ENCODE peak calls at places on chromosomes 3 and 15, in nine cellular contexts. One of them, this sample, is unnamed.

GRCh38 chr3:116150655-116151054 is 294.6 kb downstream of the LSAMP start:
- DNase-seq in GM23338: no peak
- DNase-seq in A549: no peak
- DNase-seq in AG04450: no peak
- DNase-seq in adrenal gland: no peak
- DNase-seq in ovary: no peak
- DNase-seq in heart left ventricle: no peak
- DNase-seq in vagina: no peak
- DNase-seq in HL-60: no peak
- DNase-seq in this sample: no peak

GRCh38 chr3:72255736-72256559 is 471.0 kb upstream of the PROK2 start:
- DNase-seq in HL-60: no peak
- DNase-seq in vagina: no peak
- DNase-seq in AG04450: no peak
- DNase-seq in ovary: no peak
- DNase-seq in GM23338: peak
- DNase-seq in heart left ventricle: peak
- DNase-seq in A549: no peak
- DNase-seq in adrenal gland: no peak
- DNase-seq in this sample: no peak

GRCh38 chr3:41580274-41580959 is 381.1 kb downstream of the CTNNB1 start:
- DNase-seq in ovary: no peak
- DNase-seq in AG04450: no peak
- DNase-seq in HL-60: no peak
- DNase-seq in GM23338: peak
- DNase-seq in vagina: no peak
- DNase-seq in adrenal gland: no peak
- DNase-seq in A549: no peak
- DNase-seq in heart left ventricle: no peak
- DNase-seq in this sample: no peak

GRCh38 chr3:161851941-161852566 is 355.4 kb downstream of the OTOL1 start:
- DNase-seq in vagina: no peak
- DNase-seq in heart left ventricle: no peak
- DNase-seq in adrenal gland: peak
- DNase-seq in AG04450: peak
- DNase-seq in HL-60: peak
- DNase-seq in ovary: no peak
- DNase-seq in A549: peak
- DNase-seq in GM23338: peak
- DNase-seq in this sample: no peak

GRCh38 chr3:100129944-100130343 is 15.6 kb upstream of the FILIP1L start:
- DNase-seq in vagina: no peak
- DNase-seq in HL-60: peak
- DNase-seq in GM23338: no peak
- DNase-seq in ovary: no peak
- DNase-seq in AG04450: no peak
- DNase-seq in adrenal gland: no peak
- DNase-seq in A549: no peak
- DNase-seq in heart left ventricle: no peak
- DNase-seq in this sample: no peak

GRCh38 chr3:46022909-46023785 is 4.1 kb downstream of the XCR1 start:
- DNase-seq in adrenal gland: no peak
- DNase-seq in HL-60: no peak
- DNase-seq in GM23338: no peak
- DNase-seq in A549: no peak
- DNase-seq in ovary: no peak
- DNase-seq in heart left ventricle: no peak
- DNase-seq in AG04450: no peak
- DNase-seq in vagina: no peak
- DNase-seq in this sample: no peak

GRCh38 chr3:73351423-73352071 is 273.2 kb downstream of the PDZRN3 start:
- DNase-seq in HL-60: no peak
- DNase-seq in vagina: no peak
- DNase-seq in adrenal gland: no peak
- DNase-seq in heart left ventricle: peak
- DNase-seq in A549: no peak
- DNase-seq in ovary: no peak
- DNase-seq in AG04450: no peak
- DNase-seq in GM23338: no peak
- DNase-seq in this sample: no peak

GRCh38 chr15:35013370-35013769 is 25.3 kb upstream of the ZNF770 start:
- DNase-seq in A549: no peak
- DNase-seq in AG04450: no peak
- DNase-seq in GM23338: no peak
- DNase-seq in adrenal gland: no peak
- DNase-seq in heart left ventricle: no peak
- DNase-seq in HL-60: no peak
- DNase-seq in vagina: no peak
- DNase-seq in ovary: no peak
- DNase-seq in this sample: no peak

GRCh38 chr3:146044046-146044445 is 116.9 kb downstream of the PLOD2 start:
- DNase-seq in HL-60: no peak
- DNase-seq in heart left ventricle: no peak
- DNase-seq in A549: no peak
- DNase-seq in GM23338: no peak
- DNase-seq in AG04450: no peak
- DNase-seq in adrenal gland: no peak
- DNase-seq in vagina: no peak
- DNase-seq in ovary: no peak
- DNase-seq in this sample: peak

GRCh38 chr15:90233701-90234518 is at the start of the genes CIB1 and GDPGP1:
- DNase-seq in A549: peak
- DNase-seq in heart left ventricle: peak
- DNase-seq in GM23338: peak
- DNase-seq in adrenal gland: peak
- DNase-seq in vagina: peak
- DNase-seq in AG04450: peak
- DNase-seq in HL-60: peak
- DNase-seq in ovary: peak
- DNase-seq in this sample: peak

GRCh38 chr3:94360982-94361381 is 298.1 kb downstream of the NSUN3 start:
- DNase-seq in vagina: no peak
- DNase-seq in heart left ventricle: peak
- DNase-seq in AG04450: no peak
- DNase-seq in GM23338: no peak
- DNase-seq in ovary: peak
- DNase-seq in adrenal gland: no peak
- DNase-seq in HL-60: no peak
- DNase-seq in A549: no peak
- DNase-seq in this sample: no peak

GRCh38 chr3:13655074-13655913 is 106.4 kb downstream of the FBLN2 start:
- DNase-seq in AG04450: no peak
- DNase-seq in A549: peak
- DNase-seq in heart left ventricle: peak
- DNase-seq in ovary: no peak
- DNase-seq in GM23338: peak
- DNase-seq in adrenal gland: no peak
- DNase-seq in HL-60: no peak
- DNase-seq in vagina: no peak
- DNase-seq in this sample: no peak

GRCh38 chr3:52787672-52788625 is 6.6 kb upstream of the ITIH3 start:
- DNase-seq in GM23338: no peak
- DNase-seq in ovary: no peak
- DNase-seq in AG04450: no peak
- DNase-seq in A549: no peak
- DNase-seq in heart left ventricle: no peak
- DNase-seq in HL-60: no peak
- DNase-seq in vagina: no peak
- DNase-seq in adrenal gland: peak
- DNase-seq in this sample: no peak

GRCh38 chr3:100254168-100254777 is 6.5 kb upstream of the TBC1D23 start:
- DNase-seq in heart left ventricle: peak
- DNase-seq in A549: peak
- DNase-seq in ovary: peak
- DNase-seq in HL-60: peak
- DNase-seq in adrenal gland: peak
- DNase-seq in vagina: no peak
- DNase-seq in AG04450: peak
- DNase-seq in GM23338: peak
- DNase-seq in this sample: no peak

GRCh38 chr3:189824629-189825312 is 193.6 kb downstream of the TP63 start:
- DNase-seq in adrenal gland: no peak
- DNase-seq in HL-60: no peak
- DNase-seq in heart left ventricle: no peak
- DNase-seq in AG04450: peak
- DNase-seq in GM23338: no peak
- DNase-seq in vagina: no peak
- DNase-seq in A549: peak
- DNase-seq in ovary: no peak
- DNase-seq in this sample: peak

GRCh38 chr15:66025972-66026371 is 156.7 kb downstream of the RAB11A start:
- DNase-seq in HL-60: no peak
- DNase-seq in ovary: no peak
- DNase-seq in AG04450: no peak
- DNase-seq in adrenal gland: no peak
- DNase-seq in heart left ventricle: no peak
- DNase-seq in GM23338: peak
- DNase-seq in vagina: no peak
- DNase-seq in A549: no peak
- DNase-seq in this sample: no peak

DNA sequence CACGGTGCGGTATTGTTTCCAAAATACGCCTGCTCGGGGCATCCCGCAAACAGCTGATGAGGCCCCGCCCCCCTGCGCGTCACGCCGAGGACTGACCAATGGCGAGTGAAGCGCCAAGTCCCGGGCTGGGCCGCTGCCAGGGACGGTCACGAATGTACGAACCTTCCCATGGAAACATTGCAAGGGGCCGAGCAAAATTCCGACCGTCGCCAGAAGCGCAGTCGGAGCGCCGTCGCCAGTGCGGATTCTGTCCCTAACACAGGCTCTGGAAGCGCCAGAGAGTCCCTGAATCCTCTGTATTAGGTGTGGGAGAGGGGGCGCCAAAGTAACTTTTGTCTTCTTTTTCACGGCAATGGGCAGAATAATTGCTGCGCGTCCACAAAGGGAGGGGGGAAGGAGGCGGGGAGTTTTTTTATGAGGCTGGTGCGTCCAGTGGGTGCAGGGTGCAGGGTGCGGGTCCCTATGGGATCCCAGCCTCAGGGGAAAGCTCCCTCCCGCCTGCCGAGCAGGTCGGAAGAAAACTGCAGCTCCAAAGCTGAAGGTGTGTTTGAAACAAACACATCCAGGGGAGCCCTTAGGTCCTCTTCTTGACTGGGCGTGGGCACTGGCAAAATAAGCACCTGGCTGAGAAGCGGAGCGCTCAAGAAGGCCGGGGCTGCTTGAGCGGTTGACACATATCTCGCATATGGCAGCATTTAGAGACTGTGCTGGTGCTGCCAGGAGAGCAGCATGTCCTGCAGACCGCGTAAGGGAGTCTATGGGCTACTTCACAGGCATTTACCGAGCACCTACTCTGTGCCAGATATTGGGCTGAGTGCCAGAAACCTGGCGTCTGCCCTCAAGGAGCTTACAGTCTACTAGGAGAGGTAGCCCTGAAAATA is at the start of gene BMF:
- DNase-seq in ovary: peak
- DNase-seq in AG04450: peak
- DNase-seq in heart left ventricle: peak
- DNase-seq in adrenal gland: peak
- DNase-seq in HL-60: peak
- DNase-seq in GM23338: peak
- DNase-seq in vagina: peak
- DNase-seq in A549: peak
- DNase-seq in this sample: peak
- TF ChIP-seq CTCF in ovary: no peak
- TF ChIP-seq CTCF in AG04450: peak
- TF ChIP-seq CTCF in heart left ventricle: peak
- TF ChIP-seq CTCF in adrenal gland: peak
- TF ChIP-seq CTCF in HL-60: no peak
- TF ChIP-seq CTCF in GM23338: peak
- TF ChIP-seq CTCF in vagina: no peak
- TF ChIP-seq CTCF in A549: peak
- TF ChIP-seq CTCF in this sample: peak

DNA sequence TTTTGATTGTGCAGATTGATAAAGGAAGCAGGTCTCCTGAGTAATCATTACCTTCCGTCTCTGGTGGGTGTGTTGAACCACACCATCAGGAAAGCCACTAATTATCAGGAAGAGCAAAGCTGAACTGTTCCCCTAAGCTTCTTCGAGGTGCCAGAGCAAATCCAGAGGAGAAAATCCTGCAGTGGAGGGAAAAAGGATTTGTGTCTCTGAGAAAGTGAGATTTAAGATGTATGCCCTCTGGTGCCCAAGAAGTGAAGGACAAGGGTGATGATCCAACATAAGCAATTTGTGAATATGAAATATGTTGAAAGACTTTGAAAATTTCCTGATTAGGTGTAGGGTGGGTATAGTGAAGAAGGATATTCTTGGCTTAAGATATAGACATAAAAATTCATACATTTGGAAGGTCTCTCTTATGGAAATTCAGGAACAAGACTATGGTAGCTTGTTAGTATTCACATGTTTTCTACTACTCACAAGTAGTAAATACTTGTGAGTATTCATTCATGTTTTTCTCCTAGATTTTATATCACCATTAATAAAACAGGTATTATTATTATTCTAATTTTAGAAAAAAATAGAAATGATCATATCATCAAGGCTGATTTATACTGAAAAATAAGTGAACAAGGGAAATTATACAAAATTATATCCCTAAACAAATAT is 34.8 kb downstream of the COMMD2 start:
- DNase-seq in HL-60: peak
- DNase-seq in ovary: peak
- DNase-seq in GM23338: peak
- DNase-seq in AG04450: peak
- DNase-seq in heart left ventricle: peak
- DNase-seq in vagina: no peak
- DNase-seq in adrenal gland: peak
- DNase-seq in A549: peak
- DNase-seq in this sample: peak
- H3K4me3 ChIP-seq in HL-60: no peak
- H3K4me3 ChIP-seq in ovary: no peak
- H3K4me3 ChIP-seq in GM23338: no peak
- H3K4me3 ChIP-seq in AG04450: no peak
- H3K4me3 ChIP-seq in heart left ventricle: peak
- H3K4me3 ChIP-seq in vagina: no peak
- H3K4me3 ChIP-seq in adrenal gland: no peak
- H3K4me3 ChIP-seq in A549: no peak
- H3K4me3 ChIP-seq in this sample: no peak

GRCh38 chr15:96440978-96441377 is 110.5 kb downstream of the NR2F2 start:
- DNase-seq in ovary: no peak
- DNase-seq in adrenal gland: no peak
- DNase-seq in vagina: no peak
- DNase-seq in AG04450: no peak
- DNase-seq in heart left ventricle: no peak
- DNase-seq in A549: no peak
- DNase-seq in HL-60: no peak
- DNase-seq in GM23338: no peak
- DNase-seq in this sample: no peak
- TF ChIP-seq CTCF in ovary: no peak
- TF ChIP-seq CTCF in adrenal gland: no peak
- TF ChIP-seq CTCF in vagina: no peak
- TF ChIP-seq CTCF in AG04450: no peak
- TF ChIP-seq CTCF in heart left ventricle: no peak
- TF ChIP-seq CTCF in A549: no peak
- TF ChIP-seq CTCF in HL-60: no peak
- TF ChIP-seq CTCF in GM23338: no peak
- TF ChIP-seq CTCF in this sample: no peak

GRCh38 chr3:142596726-142597088 is 514 bp downstream of the PLS1 start:
- DNase-seq in AG04450: no peak
- DNase-seq in adrenal gland: no peak
- DNase-seq in GM23338: no peak
- DNase-seq in heart left ventricle: no peak
- DNase-seq in HL-60: no peak
- DNase-seq in A549: no peak
- DNase-seq in vagina: no peak
- DNase-seq in ovary: no peak
- DNase-seq in this sample: no peak
- H3K4me3 ChIP-seq in AG04450: peak
- H3K4me3 ChIP-seq in adrenal gland: no peak
- H3K4me3 ChIP-seq in GM23338: peak
- H3K4me3 ChIP-seq in heart left ventricle: peak
- H3K4me3 ChIP-seq in HL-60: peak
- H3K4me3 ChIP-seq in A549: peak
- H3K4me3 ChIP-seq in vagina: peak
- H3K4me3 ChIP-seq in ovary: peak
- H3K4me3 ChIP-seq in this sample: peak